ENCODE peak calls at places on chromosomes 5 and 9, in four cellular contexts. F is PC-9, O is uterus, P is nephron progenitor cell. Z is an unnamed sample.

GRCh38 chr5:122492675-122493074 is 180.6 kb downstream of the SNCAIP start:
- DNase-seq in O (no peak), F (no peak), P (no peak), Z (peak)

GRCh38 chr9:33289501-33289900 is 815 bp upstream of the NFX1 start:
- DNase-seq in F (no peak), P (peak), O (peak), Z (peak)

GRCh38 chr5:120568716-120569115 is 104.6 kb downstream of the PRR16 start:
- DNase-seq in O (no peak), F (no peak), P (no peak), Z (peak)

GRCh38 chr9:98132158-98132557 is 13.1 kb upstream of the TRIM14 start:
- DNase-seq in F (no peak), P (no peak), O (no peak), Z (no peak)

GRCh38 chr9:68560131-68560844 is 19.6 kb upstream of the TMEM252 start:
- DNase-seq in P (peak), F (no peak), O (peak), Z (peak)

GRCh38 chr5:65141487-65141886 is 340.2 kb downstream of the ADAMTS6 start:
- DNase-seq in F (no peak), O (no peak), P (no peak), Z (no peak)

GRCh38 chr9:76649894-76650293 is 114.3 kb upstream of the PCA3 start:
- DNase-seq in O (no peak), F (no peak), P (no peak), Z (no peak)

GRCh38 chr5:52853573-52854163 is 66.0 kb downstream of the ITGA1 start:
- DNase-seq in O (no peak), F (no peak), P (no peak), Z (no peak)

GRCh38 chr9:4662108-4662988 is at the start of gene PLPP6:
- DNase-seq in O (peak), F (peak), P (peak), Z (peak)

GRCh38 chr9:122816163-122816867 is 12.1 kb downstream of the PDCL start:
- DNase-seq in P (no peak), O (peak), F (no peak), Z (no peak)

GRCh38 chr5:124842725-124843595 is 96.5 kb upstream of the ZNF608 start:
- DNase-seq in O (no peak), F (no peak), P (no peak), Z (no peak)

GRCh38 chr5:33227247-33227646 is 213.5 kb upstream of the TARS1 start:
- DNase-seq in P (no peak), F (no peak), O (no peak), Z (no peak)

GRCh38 chr9:69421908-69422801 is 97.1 kb downstream of the ENTREP1 start:
- DNase-seq in P (peak), F (no peak), O (peak), Z (peak)

GRCh38 chr5:15821506-15821905 is 321.5 kb downstream of the FBXL7 start:
- DNase-seq in O (no peak), P (no peak), F (no peak), Z (peak)

GRCh38 chr5:124398471-124398870 is 348.0 kb downstream of the ZNF608 start:
- DNase-seq in P (no peak), F (no peak), O (no peak), Z (no peak)

Z was measured in fibroblast of pulmonary artery.